ENCODE peak calls at places on chromosomes 6 and 20, in four cellular contexts. U is CD8-positive, alpha-beta memory T cell; K is choroid plexus epithelial cell; F is mammary epithelial cell. V is an unnamed sample.

GRCh38 chr6:159094444-159095252 is 49.9 kb upstream of the TAGAP start:
- DNase-seq in U (peak; percentile 19), K (no peak), F (no peak), V (no peak)

GRCh38 chr6:140230282-140230681 is 855.8 kb upstream of the CITED2 start:
- DNase-seq in U (no peak), K (no peak), F (no peak), V (no peak)

GRCh38 chr6:129029778-129030177 is 146.8 kb downstream of the LAMA2 start:
- DNase-seq in U (no peak), K (peak; percentile 35), F (no peak), V (no peak)

GRCh38 chr6:87870606-87871005 is 168.6 kb upstream of the AKIRIN2 start:
- DNase-seq in U (no peak), K (peak; percentile 58), F (no peak), V (no peak)

GRCh38 chr6:157821342-157822033 is 1.6 kb upstream of the SNX9 start:
- DNase-seq in U (no peak), K (no peak), F (no peak), V (no peak)

GRCh38 chr6:155177369-155177961 is 86.3 kb upstream of the CLDN20 start:
- DNase-seq in U (peak; percentile 15), K (peak; percentile 90), F (peak; percentile 47), V (peak; percentile 53)

GRCh38 chr6:33279971-33280511 is 3.1 kb downstream of the B3GALT4 start:
- DNase-seq in U (no peak), K (peak; percentile 69), F (peak; percentile 64), V (peak; percentile 45)

GRCh38 chr6:115765966-115766365 is 294.7 kb downstream of the FRK start:
- DNase-seq in U (no peak), K (no peak), F (no peak), V (no peak)

GRCh38 chr6:33975631-33976424 is 170.1 kb downstream of the GRM4 start:
- DNase-seq in U (no peak), K (no peak), F (no peak), V (no peak)

GRCh38 chr6:136069119-136069518 is 181.0 kb downstream of the MTFR2 start:
- DNase-seq in U (no peak), K (peak; percentile 93), F (peak; percentile 29), V (no peak)

GRCh38 chr6:108689279-108690161 is 128.8 kb downstream of the FOXO3 start:
- DNase-seq in U (no peak), K (peak; percentile 96), F (peak; percentile 100), V (no peak)

GRCh38 chr20:46625875-46626373 is 25.3 kb downstream of the SLC13A3 start:
- DNase-seq in U (no peak), K (no peak), F (no peak), V (no peak)

GRCh38 chr6:110815260-110816109 is at the start of gene CDK19:
- DNase-seq in U (peak; percentile 99), K (peak; percentile 99), F (peak; percentile 99), V (peak; percentile 98)

GRCh38 chr20:2379511-2380229 is 1.0 kb upstream of the TGM6 start:
- DNase-seq in U (peak; percentile 49), K (no peak), F (no peak), V (peak; percentile 90)

GRCh38 chr6:127514396-127515227 is 4.5 kb downstream of the MTCL3 start:
- DNase-seq in U (peak; percentile 22), K (peak; percentile 82), F (peak; percentile 29), V (no peak)

GRCh38 chr6:129252377-129253071 is 369.6 kb downstream of the LAMA2 start:
- DNase-seq in U (no peak), K (peak; percentile 53), F (no peak), V (no peak)

GRCh38 chr20:46009847-46010246 is 1.1 kb downstream of the MMP9 start:
- DNase-seq in U (no peak), K (no peak), F (no peak), V (no peak)

GRCh38 chr6:70369332-70369950 is 43.9 kb upstream of the FAM135A start:
- DNase-seq in U (peak; percentile 43), K (peak; percentile 83), F (peak; percentile 71), V (peak; percentile 48)

GRCh38 chr6:110690106-110690654 is 125.1 kb downstream of the CDK19 start:
- DNase-seq in U (no peak), K (no peak), F (no peak), V (no peak)

GRCh38 chr20:25669826-25670422 is 26.7 kb downstream of the ZNF337 start:
- DNase-seq in U (no peak), K (peak; percentile 84), F (peak; percentile 91), V (no peak)

GRCh38 chr6:36649721-36650484 is 28.6 kb upstream of the CDKN1A start:
- DNase-seq in U (no peak), K (no peak), F (no peak), V (no peak)

GRCh38 chr6:159056003-159056402 is 11.2 kb upstream of the TAGAP start:
- DNase-seq in U (no peak), K (no peak), F (no peak), V (no peak)

GRCh38 chr20:36532822-36533221 is 8.5 kb upstream of the MYL9 start:
- DNase-seq in U (no peak), K (no peak), F (no peak), V (no peak)

GRCh38 chr20:12827796-12828406 is 180.9 kb upstream of the SPTLC3 start:
- DNase-seq in U (no peak), K (peak; percentile 11), F (no peak), V (no peak)

GRCh38 chr20:31678389-31679356 is 41.0 kb downstream of the COX4I2 start:
- DNase-seq in U (no peak), K (peak; percentile 41), F (peak; percentile 65), V (no peak)

GRCh38 chr6:45786243-45786795 is 229.3 kb downstream of the CLIC5 start:
- DNase-seq in U (no peak), K (no peak), F (no peak), V (no peak)

GRCh38 chr6:16766043-16766521 is 4.8 kb upstream of the ATXN1 start:
- DNase-seq in U (no peak), K (peak; percentile 58), F (peak; percentile 80), V (no peak)

GRCh38 chr6:71979911-71980310 is 93.6 kb downstream of the RIMS1 start:
- DNase-seq in U (no peak), K (no peak), F (peak; percentile 17), V (no peak)

GRCh38 chr6:71502961-71503360 is 214.3 kb downstream of the OGFRL1 start:
- DNase-seq in U (no peak), K (no peak), F (no peak), V (no peak)

GRCh38 chr6:56386717-56387116 is 139.3 kb upstream of the COL21A1 start:
- DNase-seq in U (no peak), K (no peak), F (no peak), V (no peak)

GRCh38 chr6:140736227-140736626 is 1361.8 kb upstream of the CITED2 start:
- DNase-seq in U (no peak), K (peak; percentile 68), F (no peak), V (no peak)

GRCh38 chr6:151054304-151054703 is 185.5 kb upstream of the AKAP12 start:
- DNase-seq in U (no peak), K (peak; percentile 90), F (no peak), V (no peak)

GRCh38 chr6:12371151-12371550 is 81.0 kb downstream of the EDN1 start:
- DNase-seq in U (no peak), K (no peak), F (peak; percentile 40), V (no peak)

GRCh38 chr20:51625105-51625504 is 82.6 kb upstream of the NFATC2 start:
- DNase-seq in U (no peak), K (no peak), F (no peak), V (no peak)

GRCh38 chr20:49583669-49584417 is 15.9 kb upstream of the PTGIS start:
- DNase-seq in U (no peak), K (peak; percentile 92), F (peak; percentile 8), V (no peak)

DNA sequence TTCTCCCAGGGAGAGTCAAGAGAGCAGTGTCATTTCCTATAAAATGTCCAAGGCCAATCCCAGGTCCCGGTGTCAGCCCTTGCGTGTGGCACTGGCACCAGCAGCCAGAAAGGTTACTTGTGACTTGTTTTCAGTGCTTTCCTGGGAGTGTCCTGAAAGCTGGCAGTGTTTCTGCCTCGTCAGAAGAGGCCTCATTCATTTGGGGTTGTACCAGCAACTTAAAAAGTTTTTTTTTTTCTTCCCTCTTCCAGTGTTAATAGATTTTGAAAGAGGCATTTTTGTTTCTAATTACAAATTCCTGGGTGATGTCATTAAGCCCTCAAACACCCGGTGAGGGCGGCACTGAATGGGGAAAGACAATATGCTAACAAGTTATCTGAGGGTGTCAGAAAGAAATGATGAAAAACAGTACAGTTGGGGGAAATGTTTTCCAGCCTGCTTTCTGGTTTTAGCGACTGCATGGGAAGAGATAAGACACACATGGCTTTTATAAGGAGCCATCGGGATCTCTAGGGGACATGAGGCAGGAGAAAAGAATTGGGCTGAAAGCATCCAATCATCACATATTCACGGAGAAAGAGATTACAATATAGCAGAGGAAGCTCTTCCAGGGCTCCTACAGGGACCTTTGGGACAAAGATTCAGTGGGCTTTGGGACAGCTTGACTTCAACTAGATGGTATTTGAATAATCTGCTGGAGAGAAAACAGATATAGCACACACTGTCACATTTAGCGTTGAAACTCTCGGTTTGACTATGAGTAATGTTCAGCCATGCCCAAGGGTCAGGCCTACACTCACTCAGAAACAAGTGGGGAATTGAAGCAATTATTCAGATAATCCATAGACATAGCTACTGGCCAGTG is 153.0 kb downstream of the BCAS1 start:
- DNase-seq in U (no peak), K (peak; percentile 62), F (peak; percentile 65), V (no peak)
- H3K4me3 ChIP-seq in U (no peak overlapping the region), K (no peak overlapping the region), F (no peak overlapping the region), V (no peak overlapping the region)

DNA sequence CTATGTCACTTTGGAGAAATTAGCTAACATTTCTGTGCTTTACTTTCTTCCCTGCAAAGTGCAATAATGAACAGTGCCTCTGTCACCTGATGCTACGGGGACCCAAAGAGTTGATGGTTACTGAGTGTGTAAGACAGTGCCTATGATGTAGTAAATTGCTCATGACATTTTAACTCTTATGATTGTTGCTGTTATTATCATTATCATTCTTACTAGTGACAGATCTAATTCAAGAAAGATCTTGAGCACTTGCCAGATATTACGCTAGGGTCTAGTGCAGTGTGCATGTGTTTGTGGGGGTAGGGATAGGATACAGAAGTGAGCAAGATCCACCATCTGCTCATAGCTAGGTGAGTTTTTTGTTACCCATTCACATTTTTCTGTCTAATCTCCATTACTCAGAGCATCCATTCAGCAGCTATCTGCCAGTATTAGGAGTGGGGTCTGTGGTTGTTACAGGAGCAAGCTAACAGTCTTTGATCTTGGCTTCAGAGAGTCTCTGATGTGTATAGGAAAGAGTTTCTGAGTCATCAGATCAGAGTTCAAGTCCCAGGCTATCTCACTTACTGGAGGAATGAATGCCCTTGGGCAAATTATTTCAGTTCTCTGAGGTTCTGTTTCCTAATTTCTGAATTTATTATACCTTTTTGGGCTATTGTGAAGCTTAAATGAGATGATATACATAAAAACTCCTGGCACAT is 33.1 kb upstream of the DAAM2 start:
- DNase-seq in U (no peak), K (no peak), F (no peak), V (peak; percentile 37)
- H3K4me3 ChIP-seq in U (no peak overlapping the region), K (no peak overlapping the region), F (no peak overlapping the region), V (no peak overlapping the region)

GRCh38 chr20:63771046-63771707 is 31.6 kb downstream of the SLC2A4RG start:
- DNase-seq in U (no peak), K (no peak), F (no peak), V (no peak)
- H3K4me3 ChIP-seq in U (no peak overlapping the region), K (no peak overlapping the region), F (no peak overlapping the region), V (no peak overlapping the region)

GRCh38 chr6:5379647-5380242 is 118.4 kb downstream of the FARS2 start:
- DNase-seq in U (no peak), K (peak; percentile 56), F (no peak), V (peak; percentile 40)

GRCh38 chr6:5373430-5373829 is 112.1 kb downstream of the FARS2 start:
- DNase-seq in U (no peak), K (no peak), F (no peak), V (no peak)

GRCh38 chr6:5384276-5384675 is 123.0 kb downstream of the FARS2 start:
- DNase-seq in U (no peak), K (no peak), F (no peak), V (no peak)

GRCh38 chr6:5378331-5378730 is 117.0 kb downstream of the FARS2 start:
- DNase-seq in U (no peak), K (no peak), F (no peak), V (no peak)
- H3K4me3 ChIP-seq in U (no peak overlapping the region), K (no peak overlapping the region), F (no peak overlapping the region), V (no peak overlapping the region)

V was measured in Jurkat, Clone E6-1.